ENCODE peak calls at places on chromosomes 1 and 21, in eight cellular contexts. X, R, S, Q, F, L, O and A are unnamed samples.

GRCh38 chr1:31428436-31429221 is 15.6 kb downstream of the SERINC2 start:
- DNase-seq in L (no peak), S (no peak), O (no peak), R (no peak), Q (no peak), X (no peak), F (no peak), A (no peak)

GRCh38 chr1:6461237-6461530 is 4.8 kb downstream of the TNFRSF25 start:
- DNase-seq in R (no peak), O (no peak), L (no peak), S (no peak), Q (no peak), F (no peak), X (no peak), A (no peak)

GRCh38 chr1:165284471-165284870 is 72.0 kb downstream of the LMX1A start:
- DNase-seq in F (no peak), S (no peak), R (no peak), L (no peak), O (no peak), Q (no peak), X (no peak), A (no peak)

GRCh38 chr21:16124397-16125130 is 394.8 kb downstream of the USP25 start:
- DNase-seq in X (peak), S (no peak), O (no peak), R (no peak), F (no peak), Q (no peak), L (peak), A (no peak)

GRCh38 chr21:22342855-22343254 is 1344.6 kb downstream of the NCAM2 start:
- DNase-seq in Q (no peak), R (no peak), F (no peak), L (peak), O (no peak), S (no peak), X (no peak), A (no peak)

GRCh38 chr1:81377406-81377805 is 423.3 kb upstream of the ADGRL2 start:
- DNase-seq in L (no peak), R (no peak), Q (no peak), S (no peak), F (no peak), O (no peak), X (no peak), A (no peak)

GRCh38 chr21:39350094-39351006 is 1.5 kb upstream of the HMGN1 start:
- DNase-seq in L (no peak), F (no peak), R (no peak), Q (no peak), X (no peak), S (no peak), O (no peak), A (no peak)

GRCh38 chr1:58596631-58597052 is 19.6 kb upstream of the TACSTD2 start:
- DNase-seq in O (no peak), S (no peak), X (no peak), R (no peak), L (no peak), F (no peak), Q (no peak), A (no peak)

GRCh38 chr21:39384674-39385298 is 35.9 kb upstream of the HMGN1 start:
- DNase-seq in S (no peak), F (no peak), R (no peak), O (no peak), L (no peak), X (no peak), Q (no peak), A (no peak)

GRCh38 chr1:108080448-108080847 is 115.5 kb upstream of the VAV3 start:
- DNase-seq in R (no peak), O (no peak), L (no peak), S (no peak), F (no peak), Q (no peak), X (no peak), A (no peak)

GRCh38 chr1:24735619-24736375 is 9.4 kb upstream of the CLIC4 start:
- DNase-seq in L (no peak), R (no peak), Q (no peak), S (no peak), O (no peak), F (no peak), X (no peak), A (no peak)

GRCh38 chr1:244290386-244290785 is 161.3 kb downstream of the ADSS2 start:
- DNase-seq in R (no peak), L (no peak), F (no peak), Q (no peak), S (no peak), X (no peak), O (no peak), A (no peak)

GRCh38 chr1:37919277-37919676 is 27.6 kb downstream of the INPP5B start:
- DNase-seq in X (no peak), R (no peak), L (no peak), O (no peak), S (no peak), F (no peak), Q (no peak), A (no peak)

GRCh38 chr1:168287237-168287664 is 6.6 kb downstream of the TBX19 start:
- DNase-seq in X (peak), Q (no peak), O (no peak), R (no peak), L (no peak), F (no peak), S (no peak), A (no peak)

GRCh38 chr1:155178441-155179106 is 4.9 kb downstream of the TRIM46 start:
- DNase-seq in L (no peak), R (no peak), S (no peak), Q (no peak), O (no peak), F (no peak), X (no peak), A (peak)

GRCh38 chr1:244964112-244964971 is 100.0 kb upstream of the HNRNPU start:
- DNase-seq in F (no peak), Q (no peak), X (no peak), O (no peak), R (no peak), S (peak), L (peak), A (no peak)

GRCh38 chr1:51945591-51945990 is 44.9 kb downstream of the RAB3B start:
- DNase-seq in F (no peak), L (peak), O (no peak), Q (no peak), S (no peak), R (no peak), X (no peak), A (no peak)

GRCh38 chr1:200042119-200042436 is 14.6 kb downstream of the NR5A2 start:
- DNase-seq in O (no peak), S (no peak), X (no peak), R (no peak), L (no peak), F (no peak), Q (no peak), A (no peak)

GRCh38 chr1:21294266-21295058 is 4.2 kb upstream of the ECE1 start:
- DNase-seq in Q (no peak), R (peak), X (no peak), L (no peak), S (no peak), O (no peak), F (peak), A (peak)